ENCODE peak calls at places on chromosomes 2 and 18, in nine cellular contexts. One of them, this sample, is unnamed.

GRCh38 chr2:27086722-27087446 is at the start of gene KHK:
- DNase-seq in upper lobe of right lung: peak
- DNase-seq in prostate gland: no peak
- DNase-seq in IMR-90: no peak
- DNase-seq in endodermal cell: peak
- DNase-seq in lower lobe of right lung: peak
- DNase-seq in A549: peak
- DNase-seq in transverse colon: peak
- DNase-seq in psoas muscle: no peak
- DNase-seq in this sample: no peak

GRCh38 chr2:173680574-173680973 is 284.6 kb downstream of the SP3 start:
- DNase-seq in IMR-90: peak
- DNase-seq in transverse colon: no peak
- DNase-seq in upper lobe of right lung: no peak
- DNase-seq in psoas muscle: no peak
- DNase-seq in A549: no peak
- DNase-seq in prostate gland: no peak
- DNase-seq in lower lobe of right lung: no peak
- DNase-seq in endodermal cell: no peak
- DNase-seq in this sample: no peak

GRCh38 chr2:138446043-138446442 is 55.5 kb upstream of the SPOPL start:
- DNase-seq in endodermal cell: no peak
- DNase-seq in transverse colon: no peak
- DNase-seq in lower lobe of right lung: no peak
- DNase-seq in psoas muscle: no peak
- DNase-seq in IMR-90: no peak
- DNase-seq in upper lobe of right lung: no peak
- DNase-seq in A549: no peak
- DNase-seq in prostate gland: no peak
- DNase-seq in this sample: no peak

GRCh38 chr18:48392266-48392665 is 16.9 kb downstream of the ZBTB7C start:
- DNase-seq in endodermal cell: no peak
- DNase-seq in psoas muscle: no peak
- DNase-seq in upper lobe of right lung: no peak
- DNase-seq in A549: no peak
- DNase-seq in prostate gland: no peak
- DNase-seq in transverse colon: no peak
- DNase-seq in IMR-90: no peak
- DNase-seq in lower lobe of right lung: no peak
- DNase-seq in this sample: no peak

GRCh38 chr2:217142649-217143266 is 282.9 kb upstream of the TNP1 start:
- DNase-seq in lower lobe of right lung: no peak
- DNase-seq in endodermal cell: peak
- DNase-seq in prostate gland: no peak
- DNase-seq in IMR-90: no peak
- DNase-seq in A549: no peak
- DNase-seq in upper lobe of right lung: no peak
- DNase-seq in psoas muscle: no peak
- DNase-seq in transverse colon: peak
- DNase-seq in this sample: peak

GRCh38 chr2:179595284-179595683 is 266.1 kb downstream of the ZNF385B start:
- DNase-seq in lower lobe of right lung: no peak
- DNase-seq in endodermal cell: peak
- DNase-seq in upper lobe of right lung: no peak
- DNase-seq in IMR-90: no peak
- DNase-seq in prostate gland: no peak
- DNase-seq in transverse colon: no peak
- DNase-seq in A549: no peak
- DNase-seq in psoas muscle: no peak
- DNase-seq in this sample: no peak

GRCh38 chr2:190634381-190634780 is 14.5 kb upstream of the NAB1 start:
- DNase-seq in upper lobe of right lung: no peak
- DNase-seq in psoas muscle: no peak
- DNase-seq in lower lobe of right lung: no peak
- DNase-seq in A549: no peak
- DNase-seq in IMR-90: peak
- DNase-seq in transverse colon: no peak
- DNase-seq in prostate gland: no peak
- DNase-seq in endodermal cell: no peak
- DNase-seq in this sample: no peak

GRCh38 chr2:73156539-73157124 is 43.9 kb upstream of the RAB11FIP5 start:
- DNase-seq in psoas muscle: peak
- DNase-seq in endodermal cell: peak
- DNase-seq in transverse colon: peak
- DNase-seq in IMR-90: peak
- DNase-seq in lower lobe of right lung: peak
- DNase-seq in prostate gland: no peak
- DNase-seq in A549: peak
- DNase-seq in upper lobe of right lung: peak
- DNase-seq in this sample: peak

GRCh38 chr2:212032536-212033219 is 505.9 kb downstream of the ERBB4 start:
- DNase-seq in transverse colon: no peak
- DNase-seq in prostate gland: no peak
- DNase-seq in IMR-90: peak
- DNase-seq in A549: no peak
- DNase-seq in psoas muscle: no peak
- DNase-seq in lower lobe of right lung: no peak
- DNase-seq in endodermal cell: no peak
- DNase-seq in upper lobe of right lung: no peak
- DNase-seq in this sample: no peak

GRCh38 chr2:3130889-3131635 is 246.6 kb downstream of the EIPR1 start:
- DNase-seq in A549: no peak
- DNase-seq in upper lobe of right lung: peak
- DNase-seq in prostate gland: no peak
- DNase-seq in endodermal cell: no peak
- DNase-seq in psoas muscle: no peak
- DNase-seq in IMR-90: no peak
- DNase-seq in lower lobe of right lung: no peak
- DNase-seq in transverse colon: no peak
- DNase-seq in this sample: no peak

GRCh38 chr18:35680139-35680551 is 98.6 kb downstream of the GALNT1 start:
- DNase-seq in transverse colon: no peak
- DNase-seq in A549: no peak
- DNase-seq in IMR-90: no peak
- DNase-seq in psoas muscle: no peak
- DNase-seq in prostate gland: no peak
- DNase-seq in lower lobe of right lung: no peak
- DNase-seq in upper lobe of right lung: no peak
- DNase-seq in endodermal cell: no peak
- DNase-seq in this sample: no peak

GRCh38 chr18:7904529-7904928 is 337.4 kb downstream of the PTPRM start:
- DNase-seq in prostate gland: no peak
- DNase-seq in A549: no peak
- DNase-seq in endodermal cell: no peak
- DNase-seq in psoas muscle: no peak
- DNase-seq in upper lobe of right lung: no peak
- DNase-seq in IMR-90: peak
- DNase-seq in lower lobe of right lung: no peak
- DNase-seq in transverse colon: no peak
- DNase-seq in this sample: no peak

GRCh38 chr2:234863043-234863934 is 88.5 kb upstream of the SH3BP4 start:
- DNase-seq in upper lobe of right lung: no peak
- DNase-seq in psoas muscle: peak
- DNase-seq in endodermal cell: peak
- DNase-seq in A549: peak
- DNase-seq in prostate gland: peak
- DNase-seq in transverse colon: peak
- DNase-seq in IMR-90: peak
- DNase-seq in lower lobe of right lung: no peak
- DNase-seq in this sample: peak

GRCh38 chr2:43070039-43070438 is 156.4 kb downstream of the ZFP36L2 start:
- DNase-seq in lower lobe of right lung: no peak
- DNase-seq in upper lobe of right lung: no peak
- DNase-seq in A549: no peak
- DNase-seq in IMR-90: no peak
- DNase-seq in transverse colon: peak
- DNase-seq in psoas muscle: peak
- DNase-seq in prostate gland: no peak
- DNase-seq in endodermal cell: no peak
- DNase-seq in this sample: no peak

GRCh38 chr2:30238143-30238800 is 6.9 kb downstream of the LBH start:
- DNase-seq in lower lobe of right lung: no peak
- DNase-seq in IMR-90: no peak
- DNase-seq in endodermal cell: no peak
- DNase-seq in psoas muscle: no peak
- DNase-seq in upper lobe of right lung: no peak
- DNase-seq in transverse colon: no peak
- DNase-seq in A549: no peak
- DNase-seq in prostate gland: no peak
- DNase-seq in this sample: no peak

GRCh38 chr18:76633504-76634259 is 138.6 kb upstream of the ZNF516 start:
- DNase-seq in psoas muscle: no peak
- DNase-seq in endodermal cell: no peak
- DNase-seq in A549: no peak
- DNase-seq in lower lobe of right lung: no peak
- DNase-seq in prostate gland: no peak
- DNase-seq in transverse colon: no peak
- DNase-seq in upper lobe of right lung: no peak
- DNase-seq in IMR-90: no peak
- DNase-seq in this sample: no peak

GRCh38 chr2:161134547-161135518 is 25.4 kb upstream of the TANK start:
- DNase-seq in transverse colon: no peak
- DNase-seq in A549: no peak
- DNase-seq in endodermal cell: no peak
- DNase-seq in prostate gland: peak
- DNase-seq in upper lobe of right lung: no peak
- DNase-seq in psoas muscle: no peak
- DNase-seq in IMR-90: no peak
- DNase-seq in lower lobe of right lung: no peak
- DNase-seq in this sample: no peak

GRCh38 chr2:223576873-223577272 is 25.3 kb downstream of the SCG2 start:
- DNase-seq in prostate gland: no peak
- DNase-seq in transverse colon: no peak
- DNase-seq in upper lobe of right lung: no peak
- DNase-seq in lower lobe of right lung: no peak
- DNase-seq in IMR-90: peak
- DNase-seq in psoas muscle: peak
- DNase-seq in endodermal cell: peak
- DNase-seq in A549: no peak
- DNase-seq in this sample: no peak

GRCh38 chr2:5691659-5692529 is at the start of gene SOX11:
- DNase-seq in upper lobe of right lung: no peak
- DNase-seq in lower lobe of right lung: no peak
- DNase-seq in endodermal cell: peak
- DNase-seq in A549: no peak
- DNase-seq in IMR-90: peak
- DNase-seq in psoas muscle: no peak
- DNase-seq in transverse colon: peak
- DNase-seq in prostate gland: no peak
- DNase-seq in this sample: peak
- TF ChIP-seq CTCF in upper lobe of right lung: no peak
- TF ChIP-seq CTCF in lower lobe of right lung: no peak
- TF ChIP-seq CTCF in endodermal cell: peak
- TF ChIP-seq CTCF in A549: no peak
- TF ChIP-seq CTCF in IMR-90: peak
- TF ChIP-seq CTCF in psoas muscle: peak
- TF ChIP-seq CTCF in transverse colon: no peak
- TF ChIP-seq CTCF in prostate gland: no peak
- TF ChIP-seq CTCF in this sample: no peak

DNA sequence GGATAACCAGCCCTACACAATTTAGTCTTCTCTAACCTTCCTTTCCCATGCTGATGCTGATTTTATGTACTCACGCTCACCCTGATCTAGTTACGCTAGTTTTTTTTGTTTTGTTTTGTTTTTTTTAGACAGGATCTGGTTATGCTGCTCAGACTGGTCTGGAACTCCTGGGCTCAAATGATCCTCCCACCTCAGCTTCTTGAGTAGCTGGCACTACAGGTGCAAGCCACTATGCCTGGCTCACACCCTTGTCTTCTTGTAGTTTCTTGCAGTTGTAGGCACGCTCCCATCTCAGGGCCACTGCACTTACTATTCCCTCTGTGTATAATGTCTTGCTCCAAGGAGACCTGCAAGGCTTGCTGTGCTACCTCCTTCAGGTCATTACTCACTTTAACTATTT is 6.2 kb downstream of the PELI1 start:
- DNase-seq in lower lobe of right lung: no peak
- DNase-seq in prostate gland: no peak
- DNase-seq in upper lobe of right lung: no peak
- DNase-seq in psoas muscle: no peak
- DNase-seq in IMR-90: no peak
- DNase-seq in transverse colon: no peak
- DNase-seq in A549: no peak
- DNase-seq in endodermal cell: no peak
- DNase-seq in this sample: no peak
- H3K4me3 ChIP-seq in lower lobe of right lung: no peak
- H3K4me3 ChIP-seq in prostate gland: no peak
- H3K4me3 ChIP-seq in upper lobe of right lung: no peak
- H3K4me3 ChIP-seq in psoas muscle: no peak
- H3K4me3 ChIP-seq in IMR-90: no peak
- H3K4me3 ChIP-seq in transverse colon: no peak
- H3K4me3 ChIP-seq in A549: no peak
- H3K4me3 ChIP-seq in endodermal cell: no peak
- H3K4me3 ChIP-seq in this sample: no peak

GRCh38 chr18:69956655-69957054 is 9.0 kb upstream of the CD226 start:
- DNase-seq in psoas muscle: no peak
- DNase-seq in IMR-90: no peak
- DNase-seq in lower lobe of right lung: no peak
- DNase-seq in upper lobe of right lung: no peak
- DNase-seq in endodermal cell: no peak
- DNase-seq in A549: no peak
- DNase-seq in transverse colon: no peak
- DNase-seq in prostate gland: no peak
- DNase-seq in this sample: no peak

GRCh38 chr18:69957071-69957620 is 9.5 kb upstream of the CD226 start:
- DNase-seq in transverse colon: no peak
- DNase-seq in IMR-90: no peak
- DNase-seq in upper lobe of right lung: no peak
- DNase-seq in endodermal cell: no peak
- DNase-seq in prostate gland: no peak
- DNase-seq in psoas muscle: no peak
- DNase-seq in A549: no peak
- DNase-seq in lower lobe of right lung: no peak
- DNase-seq in this sample: no peak

GRCh38 chr18:69963196-69963595 is 15.5 kb upstream of the CD226 start:
- DNase-seq in A549: no peak
- DNase-seq in lower lobe of right lung: no peak
- DNase-seq in prostate gland: no peak
- DNase-seq in psoas muscle: no peak
- DNase-seq in upper lobe of right lung: no peak
- DNase-seq in transverse colon: no peak
- DNase-seq in IMR-90: no peak
- DNase-seq in endodermal cell: no peak
- DNase-seq in this sample: no peak

GRCh38 chr18:69958422-69958821 is 10.7 kb upstream of the CD226 start:
- DNase-seq in upper lobe of right lung: no peak
- DNase-seq in prostate gland: no peak
- DNase-seq in A549: no peak
- DNase-seq in endodermal cell: no peak
- DNase-seq in transverse colon: no peak
- DNase-seq in lower lobe of right lung: no peak
- DNase-seq in psoas muscle: no peak
- DNase-seq in IMR-90: no peak
- DNase-seq in this sample: no peak

GRCh38 chr18:69961718-69962117 is 14.0 kb upstream of the CD226 start:
- DNase-seq in psoas muscle: no peak
- DNase-seq in transverse colon: no peak
- DNase-seq in A549: no peak
- DNase-seq in prostate gland: no peak
- DNase-seq in upper lobe of right lung: no peak
- DNase-seq in lower lobe of right lung: no peak
- DNase-seq in endodermal cell: no peak
- DNase-seq in IMR-90: no peak
- DNase-seq in this sample: no peak
- H3K27ac ChIP-seq in psoas muscle: no peak
- H3K27ac ChIP-seq in transverse colon: no peak
- H3K27ac ChIP-seq in A549: no peak
- H3K27ac ChIP-seq in prostate gland: no peak
- H3K27ac ChIP-seq in upper lobe of right lung: no peak
- H3K27ac ChIP-seq in lower lobe of right lung: no peak
- H3K27ac ChIP-seq in endodermal cell: no peak
- H3K27ac ChIP-seq in IMR-90: no peak
- H3K27ac ChIP-seq in this sample: no peak

GRCh38 chr18:23587220-23587642 is 925 bp upstream of the NPC1 start:
- DNase-seq in prostate gland: no peak
- DNase-seq in psoas muscle: no peak
- DNase-seq in lower lobe of right lung: no peak
- DNase-seq in endodermal cell: no peak
- DNase-seq in A549: no peak
- DNase-seq in transverse colon: no peak
- DNase-seq in upper lobe of right lung: no peak
- DNase-seq in IMR-90: no peak
- DNase-seq in this sample: no peak
- TF ChIP-seq CTCF in prostate gland: no peak
- TF ChIP-seq CTCF in psoas muscle: no peak
- TF ChIP-seq CTCF in lower lobe of right lung: no peak
- TF ChIP-seq CTCF in endodermal cell: peak
- TF ChIP-seq CTCF in A549: no peak
- TF ChIP-seq CTCF in transverse colon: peak
- TF ChIP-seq CTCF in upper lobe of right lung: no peak
- TF ChIP-seq CTCF in IMR-90: no peak
- TF ChIP-seq CTCF in this sample: no peak

This sample was measured in testis.